ENCODE peak calls at places on chromosomes 3 and 15, in nine cellular contexts. T is neural crest cell, K is RWPE2, S is AG09319, W is breast epithelium, Q is GM10248, Z is RWPE1, V is mammary epithelial cell, C is SK-N-SH. U is an unnamed sample.

GRCh38 chr3:13644341-13645082 is 95.6 kb downstream of the FBLN2 start:
- DNase-seq in Z (no peak), Q (no peak), T (no peak), S (no peak), V (peak), K (no peak), C (no peak), W (no peak), U (no peak)

GRCh38 chr3:71785594-71786472 is 885 bp upstream of the PROK2 start:
- DNase-seq in C (no peak), Z (no peak), T (no peak), S (no peak), V (no peak), K (no peak), Q (no peak), W (no peak), U (no peak)

GRCh38 chr15:22811640-22812039 is 25.2 kb downstream of the NIPA1 start:
- DNase-seq in Q (no peak), K (peak), C (no peak), Z (no peak), V (no peak), S (no peak), T (peak), W (no peak), U (no peak)

GRCh38 chr3:22714758-22715157 is 488.4 kb upstream of the UBE2E2 start:
- DNase-seq in T (no peak), C (no peak), S (no peak), W (no peak), Z (no peak), V (no peak), Q (no peak), K (no peak), U (no peak)

GRCh38 chr3:72137865-72138861 is 353.2 kb upstream of the PROK2 start:
- DNase-seq in K (no peak), Z (no peak), S (no peak), W (no peak), C (no peak), V (no peak), T (no peak), Q (peak), U (no peak)

GRCh38 chr3:10404876-10405275 is 84.0 kb upstream of the SEC13 start:
- DNase-seq in V (no peak), C (no peak), Q (no peak), T (no peak), Z (no peak), K (no peak), S (no peak), W (no peak), U (no peak)

GRCh38 chr3:159929894-159930235 is 58.8 kb upstream of the IL12A start:
- DNase-seq in W (no peak), Q (no peak), T (no peak), K (no peak), C (no peak), V (no peak), Z (no peak), S (no peak), U (no peak)

GRCh38 chr3:56923546-56924224 is 121.9 kb upstream of the ARHGEF3 start:
- DNase-seq in T (no peak), C (no peak), V (peak), W (no peak), K (no peak), Z (peak), Q (no peak), S (no peak), U (no peak)

GRCh38 chr15:84961114-84961452 is 20.6 kb upstream of the PDE8A start:
- DNase-seq in T (no peak), K (no peak), S (no peak), W (no peak), C (no peak), Q (no peak), Z (no peak), V (peak), U (no peak)

GRCh38 chr3:193831495-193832455 is 238.8 kb downstream of the OPA1 start:
- DNase-seq in W (no peak), Z (peak), S (no peak), C (no peak), Q (peak), K (peak), T (no peak), V (peak), U (peak)

GRCh38 chr15:100515758-100516157 is 13.0 kb downstream of the CERS3 start:
- DNase-seq in V (no peak), S (no peak), W (no peak), Q (no peak), C (no peak), K (no peak), Z (no peak), T (no peak), U (no peak)

GRCh38 chr3:80017369-80017768 is 249.6 kb upstream of the ROBO1 start:
- DNase-seq in S (no peak), K (no peak), Z (no peak), W (no peak), T (no peak), V (no peak), C (no peak), Q (no peak), U (no peak)

GRCh38 chr3:160084998-160085397 is 96.4 kb downstream of the IL12A start:
- DNase-seq in C (no peak), K (no peak), Z (peak), Q (no peak), V (peak), S (no peak), T (no peak), W (no peak), U (no peak)

GRCh38 chr15:40313531-40314398 is 6.0 kb upstream of the PLCB2 start:
- DNase-seq in Q (no peak), S (no peak), V (peak), W (no peak), Z (peak), T (no peak), C (no peak), K (peak), U (no peak)

GRCh38 chr15:60539881-60540613 is 61.1 kb upstream of the ICE2 start:
- DNase-seq in Q (no peak), V (no peak), K (no peak), C (no peak), T (no peak), Z (no peak), S (no peak), W (no peak), U (no peak)

GRCh38 chr15:68441045-68441743 is 9.2 kb upstream of the ITGA11 start:
- DNase-seq in Q (no peak), Z (no peak), S (no peak), W (no peak), K (peak), T (peak), V (no peak), C (no peak), U (no peak)

GRCh38 chr3:63936929-63937328 is 24.7 kb upstream of the SCAANT1 start:
- DNase-seq in W (no peak), V (no peak), K (no peak), C (peak), S (no peak), Q (no peak), T (no peak), Z (no peak), U (no peak)

GRCh38 chr15:38050529-38050928 is 116.1 kb downstream of the TMCO5A start:
- DNase-seq in W (no peak), S (no peak), Q (no peak), C (no peak), T (no peak), V (peak), K (no peak), Z (peak), U (no peak)

GRCh38 chr15:60318236-60318867 is 79.4 kb downstream of the ANXA2 start:
- DNase-seq in Z (no peak), W (no peak), T (no peak), V (no peak), K (no peak), Q (no peak), S (no peak), C (no peak), U (no peak)

GRCh38 chr3:9875448-9875847 is 4.6 kb downstream of the CIDEC start:
- DNase-seq in V (no peak), Z (no peak), S (no peak), W (no peak), C (no peak), Q (no peak), K (no peak), T (no peak), U (no peak)

GRCh38 chr3:182725372-182726251 is 67.7 kb upstream of the ATP11B start:
- DNase-seq in V (no peak), T (no peak), W (no peak), S (no peak), C (peak), Q (no peak), K (no peak), Z (no peak), U (no peak)

GRCh38 chr3:185187391-185187790 is 34.5 kb upstream of the C3orf70 start:
- DNase-seq in T (no peak), V (no peak), Z (no peak), C (no peak), S (no peak), W (no peak), K (no peak), Q (no peak), U (no peak)

GRCh38 chr3:143188881-143189280 is 69.3 kb downstream of the CHST2 start:
- DNase-seq in V (no peak), S (no peak), W (no peak), C (no peak), Q (no peak), T (no peak), K (no peak), Z (no peak), U (no peak)

GRCh38 chr3:117045143-117045542 is 335.6 kb downstream of the TUSC7 start:
- DNase-seq in Q (no peak), T (no peak), S (no peak), Z (no peak), C (no peak), K (no peak), V (no peak), W (no peak), U (no peak)

GRCh38 chr3:25719321-25719720 is 54.6 kb upstream of the TOP2B start:
- DNase-seq in Z (no peak), Q (no peak), T (no peak), C (no peak), V (no peak), W (no peak), S (no peak), K (no peak), U (no peak)

GRCh38 chr3:184315871-184316661 is 1.7 kb downstream of the EIF4G1 start:
- DNase-seq in T (no peak), Q (peak), Z (no peak), C (peak), W (no peak), K (no peak), V (no peak), S (no peak), U (peak)

GRCh38 chr3:108505811-108506210 is 4.6 kb downstream of the MYH15 start:
- DNase-seq in Z (no peak), K (no peak), W (no peak), S (no peak), Q (no peak), T (no peak), C (no peak), V (no peak), U (no peak)

GRCh38 chr3:63654246-63654645 is 1.8 kb downstream of the SNTN start:
- DNase-seq in W (no peak), Z (no peak), V (no peak), Q (no peak), C (no peak), T (no peak), S (no peak), K (no peak), U (no peak)

GRCh38 chr15:90227816-90228772 is 5.6 kb downstream of the CIB1 start:
- DNase-seq in V (no peak), Q (no peak), W (no peak), T (no peak), K (no peak), Z (no peak), S (no peak), C (no peak), U (no peak)

GRCh38 chr3:128307029-128307633 is 153.8 kb downstream of the EEFSEC start:
- DNase-seq in V (no peak), W (no peak), S (no peak), K (no peak), C (peak), T (no peak), Z (no peak), Q (no peak), U (no peak)
- TF ChIP-seq CTCF in V (no peak), W (no peak), S (no peak), K (peak), C (no peak), T (no peak), Z (no peak), Q (peak), U (no peak)

GRCh38 chr3:50388720-50389352 is 29.5 kb upstream of the TMEM115 start:
- DNase-seq in K (no peak), S (no peak), Q (no peak), V (no peak), C (no peak), T (no peak), Z (no peak), W (no peak), U (no peak)

GRCh38 chr3:50385741-50386140 is 26.4 kb upstream of the TMEM115 start:
- DNase-seq in Q (no peak), K (no peak), Z (no peak), S (no peak), V (no peak), W (no peak), C (no peak), T (no peak), U (no peak)

GRCh38 chr3:50390523-50391177 is 31.3 kb upstream of the TMEM115 start:
- DNase-seq in Z (peak), K (no peak), S (no peak), W (no peak), Q (no peak), V (peak), C (peak), T (no peak), U (no peak)

GRCh38 chr3:50389368-50389767 is 30.0 kb upstream of the TMEM115 start:
- DNase-seq in W (no peak), Q (no peak), V (no peak), C (no peak), T (no peak), Z (no peak), K (no peak), S (no peak), U (no peak)

GRCh38 chr3:50388021-50388719 is 28.8 kb upstream of the TMEM115 start:
- DNase-seq in Q (no peak), W (no peak), V (no peak), Z (no peak), K (no peak), C (peak), S (no peak), T (no peak), U (no peak)
- TF ChIP-seq CTCF in Q (peak), W (no peak), V (peak), Z (no peak), K (peak), C (peak), S (peak), T (peak), U (peak)

GRCh38 chr3:169133178-169134161 is 530.0 kb downstream of the MECOM start:
- DNase-seq in Q (no peak), V (no peak), T (no peak), K (no peak), Z (peak), S (no peak), C (no peak), W (no peak), U (no peak)
- TF ChIP-seq CTCF in Q (no peak), V (peak), T (peak), K (peak), Z (peak), S (peak), C (peak), W (no peak), U (peak)

GRCh38 chr3:150300376-150300775 is 107.7 kb upstream of the TSC22D2 start:
- DNase-seq in S (no peak), T (no peak), W (no peak), V (peak), Z (peak), K (no peak), C (no peak), Q (no peak), U (no peak)

GRCh38 chr3:150302246-150302645 is 105.9 kb upstream of the TSC22D2 start:
- DNase-seq in K (no peak), V (no peak), S (no peak), W (no peak), C (no peak), Z (no peak), Q (no peak), T (no peak), U (no peak)

GRCh38 chr3:150307862-150308261 is 100.2 kb upstream of the TSC22D2 start:
- DNase-seq in C (no peak), V (no peak), W (no peak), T (no peak), Q (no peak), Z (no peak), K (no peak), S (no peak), U (no peak)

GRCh38 chr3:150300847-150301517 is 107.1 kb upstream of the TSC22D2 start:
- DNase-seq in Z (no peak), S (no peak), K (no peak), V (peak), W (no peak), C (no peak), Q (no peak), T (no peak), U (no peak)

DNA sequence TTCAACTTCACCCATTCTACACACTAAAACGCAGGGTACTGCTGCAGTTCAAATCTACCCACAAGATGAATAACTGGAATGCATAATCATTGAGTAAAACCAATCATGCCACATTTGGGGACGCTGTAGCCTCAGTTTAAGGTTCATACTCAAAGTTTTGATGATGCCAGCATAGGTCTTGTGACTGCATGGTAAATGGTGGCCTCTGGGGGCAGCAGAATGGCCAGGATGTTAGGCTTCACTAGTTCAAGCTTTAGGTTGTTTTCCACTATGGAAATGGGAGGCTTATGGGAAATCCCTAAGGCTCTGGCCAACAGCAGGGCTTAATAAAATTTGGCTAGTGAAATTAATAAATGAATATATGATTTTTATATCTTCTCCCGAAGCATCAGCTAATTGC is 104.3 kb upstream of the TSC22D2 start:
- DNase-seq in V (no peak), K (no peak), Q (no peak), T (no peak), Z (no peak), C (no peak), S (no peak), W (no peak), U (no peak)
- TF ChIP-seq CTCF in V (peak), K (peak), Q (peak), T (peak), Z (no peak), C (peak), S (peak), W (no peak), U (peak)

GRCh38 chr3:28300345-28300962 is 48.1 kb upstream of the ZCWPW2 start:
- DNase-seq in C (no peak), Q (no peak), Z (no peak), K (no peak), S (no peak), V (no peak), T (no peak), W (no peak), U (no peak)
- TF ChIP-seq CTCF in C (no peak), Q (no peak), Z (no peak), K (no peak), S (no peak), V (no peak), T (no peak), W (no peak), U (no peak)

DNA sequence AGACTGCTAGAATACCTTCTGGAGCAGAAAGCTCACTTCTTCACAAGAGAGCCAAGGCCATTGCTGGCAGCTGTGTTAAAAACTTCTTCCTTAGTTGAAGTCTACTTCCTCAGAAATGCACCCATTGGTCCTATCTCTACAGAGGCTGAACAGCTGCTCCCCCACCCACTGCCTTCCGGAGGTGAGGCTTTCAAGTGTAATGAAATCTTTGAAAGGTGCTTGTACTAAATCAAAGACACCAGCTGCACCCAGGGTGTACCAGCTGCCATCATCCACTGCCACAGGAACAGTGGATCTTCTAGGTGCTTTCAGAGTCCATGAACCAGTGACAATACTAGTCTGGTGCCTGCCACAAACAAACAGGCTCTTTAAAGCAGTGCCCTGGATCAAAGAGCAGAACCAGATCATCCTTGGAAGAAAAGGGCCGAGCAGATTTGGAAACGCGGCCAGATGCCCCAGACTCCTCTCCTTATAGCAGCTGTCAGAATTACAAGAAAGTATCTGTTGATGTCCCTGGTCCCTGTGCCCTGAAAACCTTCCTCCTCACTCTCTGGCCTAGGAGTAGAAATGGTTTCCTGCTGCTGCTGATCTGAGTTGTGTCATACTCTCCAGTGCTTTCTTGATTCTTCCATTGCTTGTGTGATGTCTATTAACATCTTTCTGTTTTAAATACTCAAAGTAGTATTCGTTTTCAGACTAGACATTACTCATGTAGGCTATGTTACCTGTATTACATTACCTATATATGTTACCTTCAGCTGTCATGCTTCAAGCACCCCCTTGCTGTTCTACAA is 26.6 kb upstream of the HERC1 start:
- DNase-seq in Z (no peak), W (no peak), K (no peak), C (no peak), Q (no peak), T (no peak), V (no peak), S (no peak), U (no peak)
- TF ChIP-seq CTCF in Z (no peak), W (no peak), K (no peak), C (no peak), Q (no peak), T (no peak), V (no peak), S (no peak), U (no peak)

DNA sequence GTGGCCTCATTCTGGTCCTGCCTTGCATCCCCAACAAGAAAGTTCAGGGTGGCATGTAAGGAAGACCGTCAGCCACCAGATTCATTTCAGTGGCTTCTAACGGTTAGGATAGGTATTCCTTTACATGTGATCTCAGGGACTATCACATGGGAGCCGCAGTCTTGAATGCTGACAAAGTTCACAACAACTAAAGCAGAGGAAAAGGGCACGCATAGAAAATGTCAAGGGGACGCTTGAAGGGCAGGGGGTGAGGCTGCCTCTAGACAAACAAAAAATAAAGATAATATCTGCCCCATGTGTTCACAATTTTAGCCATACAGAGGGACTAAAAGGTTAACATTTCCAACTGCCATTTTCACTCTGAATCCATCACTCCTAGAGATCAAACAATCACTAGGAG is 31.9 kb upstream of the ARL8B start:
- DNase-seq in Z (no peak), W (no peak), K (no peak), T (no peak), S (no peak), V (no peak), Q (no peak), C (no peak), U (no peak)
- TF ChIP-seq CTCF in Z (no peak), W (no peak), K (no peak), T (no peak), S (no peak), V (no peak), Q (no peak), C (no peak), U (no peak)

DNA sequence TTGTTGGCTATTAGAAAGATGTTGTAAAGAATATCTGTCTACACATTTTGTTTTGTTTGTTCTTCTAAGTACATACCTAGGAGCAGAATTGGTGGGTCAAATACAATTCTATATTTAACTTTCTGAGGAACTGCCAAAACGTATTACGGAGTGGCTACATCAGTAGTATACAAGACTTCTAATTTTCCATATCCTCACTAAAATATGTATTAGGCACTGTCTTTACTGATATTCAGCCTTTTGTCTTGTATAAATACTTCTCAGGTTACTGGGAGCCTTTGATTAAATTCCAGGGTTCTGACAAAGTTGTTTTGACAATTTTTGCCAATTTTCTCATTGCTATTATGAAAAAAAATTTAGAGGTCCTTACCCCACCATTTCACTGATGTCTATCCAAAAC is 146.7 kb downstream of the NR2E3 start:
- DNase-seq in V (no peak), S (no peak), T (no peak), Z (no peak), Q (no peak), W (no peak), C (no peak), K (no peak), U (no peak)
- TF ChIP-seq CTCF in V (no peak), S (no peak), T (no peak), Z (no peak), Q (no peak), W (no peak), C (no peak), K (no peak), U (no peak)

GRCh38 chr3:8324727-8325126 is 176.9 kb upstream of the LMCD1 start:
- DNase-seq in S (no peak), K (no peak), T (peak), W (no peak), C (peak), V (peak), Z (no peak), Q (peak), U (peak)
- TF ChIP-seq CTCF in S (peak), K (peak), T (peak), W (no peak), C (peak), V (peak), Z (no peak), Q (peak), U (peak)